ENCODE peak calls at places on chromosome 2, in eight cellular contexts. N, S, B, V, K, H, L and I are unnamed samples.

GRCh38 chr2:67400560-67401464 is 3.7 kb downstream of the ETAA1 start:
- DNase-seq in N (peak; percentile 72), S (no peak), B (no peak), V (no peak), K (no peak), H (no peak), L (peak; percentile 56), I (no peak)

GRCh38 chr2:37827455-37827854 is 97.6 kb upstream of the RMDN2 start:
- DNase-seq in N (no peak), S (no peak), B (no peak), V (no peak), K (no peak), H (no peak), L (no peak), I (no peak)

GRCh38 chr2:237434916-237435315 is 21.0 kb upstream of the COL6A3 start:
- DNase-seq in N (peak; percentile 86), S (no peak), B (peak; percentile 30), V (no peak), K (peak; percentile 38), H (peak; percentile 55), L (peak; percentile 79), I (peak; percentile 73)

GRCh38 chr2:238320648-238321281 is 447 bp downstream of the TRAF3IP1 start:
- DNase-seq in N (peak; percentile 22), S (no peak), B (peak; percentile 44), V (no peak), K (no peak), H (no peak), L (peak; percentile 29), I (peak; percentile 25)

GRCh38 chr2:176421291-176422050 is 152.2 kb downstream of the MTX2 start:
- DNase-seq in N (no peak), S (no peak), B (no peak), V (no peak), K (no peak), H (no peak), L (no peak), I (no peak)

GRCh38 chr2:172086349-172087190 is 1.3 kb downstream of the DLX1 start:
- DNase-seq in N (no peak), S (no peak), B (no peak), V (peak; percentile 60), K (peak; percentile 53), H (no peak), L (peak; percentile 48), I (peak; percentile 39)

GRCh38 chr2:219478916-219479315 is 19.8 kb upstream of the GMPPA start:
- DNase-seq in N (no peak), S (no peak), B (no peak), V (no peak), K (no peak), H (no peak), L (no peak), I (no peak)

GRCh38 chr2:20615466-20616241 is 35.2 kb downstream of the HS1BP3 start:
- DNase-seq in N (peak; percentile 36), S (no peak), B (no peak), V (no peak), K (no peak), H (no peak), L (no peak), I (no peak)

GRCh38 chr2:106638609-106639008 is 151.4 kb downstream of the CD8B2 start:
- DNase-seq in N (no peak), S (no peak), B (no peak), V (no peak), K (no peak), H (no peak), L (no peak), I (no peak)

GRCh38 chr2:234203135-234203984 is 152.9 kb downstream of the SPP2 start:
- DNase-seq in N (peak; percentile 97), S (no peak), B (no peak), V (no peak), K (no peak), H (no peak), L (peak; percentile 91), I (no peak)

GRCh38 chr2:100683231-100683630 is 120.4 kb downstream of the PDCL3 start:
- DNase-seq in N (no peak), S (no peak), B (no peak), V (no peak), K (no peak), H (no peak), L (no peak), I (no peak)

GRCh38 chr2:20135631-20136050 is 84.2 kb upstream of the LAPTM4A start:
- DNase-seq in N (peak; percentile 71), S (peak; percentile 17), B (peak; percentile 65), V (peak; percentile 84), K (no peak), H (no peak), L (peak; percentile 64), I (peak; percentile 74)